ENCODE peak calls at places on chromosome 21, in six cellular contexts. Y is activated naive CD4-positive, alpha-beta T cell treated with anti-CD3 and anti-CD28 coated beads, Interleukin-2, amount 50 U/mL, for 16 hours; L is stimulated activated CD4-positive, alpha-beta T cell treated with anti-CD3 and anti-CD28 coated beads, Interleukin-1b, Interleukin-23, amount 100 ng/mL, for 1 hour; M is NCI-H524; E is amygdala; V is pons. I is an unnamed sample.

GRCh38 chr21:29166333-29166732 is 35.9 kb downstream of the MAP3K7CL start:
- DNase-seq in Y (no peak), L (no peak), M (no peak), E (no peak), V (no peak), I (no peak)

GRCh38 chr21:14675774-14676530 is 129.8 kb upstream of the SAMSN1 start:
- DNase-seq in Y (no peak), L (no peak), M (no peak), E (no peak), V (peak; percentile 62), I (no peak)

GRCh38 chr21:34820051-34820450 is 151.3 kb downstream of the CLIC6 start:
- DNase-seq in Y (no peak), L (no peak), M (no peak), E (no peak), V (no peak), I (no peak)

GRCh38 chr21:45950740-45951515 is 30.6 kb upstream of the COL6A1 start:
- DNase-seq in Y (no peak), L (no peak), M (peak; percentile 97), E (no peak), V (no peak), I (no peak)

GRCh38 chr21:39051561-39051949 is 131.7 kb downstream of the PSMG1 start:
- DNase-seq in Y (no peak), L (no peak), M (no peak), E (no peak), V (no peak), I (no peak)

GRCh38 chr21:42548687-42549406 is 35.2 kb downstream of the SLC37A1 start:
- DNase-seq in Y (peak; percentile 1), L (no peak), M (no peak), E (no peak), V (no peak), I (no peak)

GRCh38 chr21:44054710-44055109 is 42.6 kb downstream of the TRAPPC10 start:
- DNase-seq in Y (no peak), L (no peak), M (no peak), E (no peak), V (no peak), I (no peak)

GRCh38 chr21:45350206-45350854 is 54.6 kb upstream of the COL18A1 start:
- DNase-seq in Y (no peak), L (no peak), M (no peak), E (no peak), V (no peak), I (no peak)

GRCh38 chr21:19850157-19850556 is 1148.1 kb upstream of the NCAM2 start:
- DNase-seq in Y (no peak), L (no peak), M (no peak), E (no peak), V (no peak), I (no peak)

GRCh38 chr21:46227811-46228344 is 696 bp downstream of the LSS start:
- DNase-seq in Y (no peak), L (no peak), M (peak; percentile 33), E (no peak), V (peak; percentile 36), I (no peak)

GRCh38 chr21:35859677-35860076 is 200.6 kb downstream of the SETD4 start:
- DNase-seq in Y (no peak), L (no peak), M (no peak), E (no peak), V (no peak), I (no peak)

GRCh38 chr21:21401444-21401843 is 403.2 kb downstream of the NCAM2 start:
- DNase-seq in Y (no peak), L (no peak), M (no peak), E (no peak), V (no peak), I (no peak)

GRCh38 chr21:38954450-38955059 is 148.8 kb downstream of the ETS2 start:
- DNase-seq in Y (no peak), L (no peak), M (no peak), E (no peak), V (no peak), I (no peak)

GRCh38 chr21:43778469-43779335 is 2.6 kb upstream of the CSTB start:
- DNase-seq in Y (no peak), L (no peak), M (no peak), E (no peak), V (no peak), I (no peak)

GRCh38 chr21:46421191-46421750 is 37.4 kb upstream of the DIP2A start:
- DNase-seq in Y (no peak), L (no peak), M (no peak), E (no peak), V (no peak), I (no peak)

GRCh38 chr21:45209685-45210284 is 77.9 kb downstream of the POFUT2 start:
- DNase-seq in Y (no peak), L (no peak), M (no peak), E (peak; percentile 20), V (peak; percentile 72), I (no peak)

GRCh38 chr21:45444385-45444784 is 39.4 kb downstream of the COL18A1 start:
- DNase-seq in Y (no peak), L (no peak), M (peak; percentile 32), E (no peak), V (no peak), I (no peak)

GRCh38 chr21:42145569-42146250 is 73.2 kb upstream of the ABCG1 start:
- DNase-seq in Y (peak; percentile 59), L (peak; percentile 33), M (peak; percentile 81), E (peak; percentile 61), V (peak; percentile 65), I (peak; percentile 81)

GRCh38 chr21:44505673-44506278 is 34.2 kb downstream of the KRTAP10-1 start:
- DNase-seq in Y (no peak), L (no peak), M (no peak), E (no peak), V (peak; percentile 6), I (no peak)

GRCh38 chr21:44368711-44369446 is 15.5 kb downstream of the TRPM2 start:
- DNase-seq in Y (no peak), L (no peak), M (peak; percentile 28), E (no peak), V (no peak), I (no peak)

GRCh38 chr21:38036016-38036415 is 119.8 kb upstream of the KCNJ6 start:
- DNase-seq in Y (no peak), L (no peak), M (no peak), E (no peak), V (no peak), I (no peak)

GRCh38 chr21:17921579-17922530 is 102.7 kb upstream of the C21orf91 start:
- DNase-seq in Y (no peak), L (no peak), M (peak; percentile 71), E (no peak), V (no peak), I (no peak)

GRCh38 chr21:45995686-45996179 is 14.2 kb downstream of the COL6A1 start:
- DNase-seq in Y (peak; percentile 7), L (no peak), M (no peak), E (no peak), V (no peak), I (peak; percentile 54)

GRCh38 chr21:43362306-43362927 is 64.5 kb downstream of the SIK1 start:
- DNase-seq in Y (peak; percentile 78), L (peak; percentile 51), M (peak; percentile 87), E (peak; percentile 69), V (no peak), I (no peak)

GRCh38 chr21:42746593-42747266 is 93.3 kb downstream of the PDE9A start:
- DNase-seq in Y (peak; percentile 39), L (peak; percentile 7), M (no peak), E (peak; percentile 38), V (peak; percentile 48), I (no peak)

GRCh38 chr21:17802568-17802967 is 16.6 kb downstream of the C21orf91 start:
- DNase-seq in Y (no peak), L (no peak), M (no peak), E (no peak), V (no peak), I (no peak)

GRCh38 chr21:42624095-42624830 is 29.2 kb upstream of the PDE9A start:
- DNase-seq in Y (no peak), L (no peak), M (no peak), E (no peak), V (no peak), I (no peak)

GRCh38 chr21:14842641-14843040 is 222.2 kb downstream of the NRIP1 start:
- DNase-seq in Y (no peak), L (no peak), M (no peak), E (no peak), V (no peak), I (no peak)

GRCh38 chr21:38912355-38912619 is 106.6 kb downstream of the ETS2 start:
- DNase-seq in Y (no peak), L (no peak), M (no peak), E (no peak), V (no peak), I (no peak)

GRCh38 chr21:16541366-16541765 is 811.6 kb downstream of the USP25 start:
- DNase-seq in Y (no peak), L (no peak), M (no peak), E (no peak), V (no peak), I (no peak)

GRCh38 chr21:45276620-45277019 is 11.1 kb downstream of the POFUT2 start:
- DNase-seq in Y (no peak), L (no peak), M (no peak), E (no peak), V (no peak), I (no peak)

GRCh38 chr21:42059721-42060120 is 11.4 kb upstream of the UMODL1 start:
- DNase-seq in Y (no peak), L (no peak), M (no peak), E (no peak), V (no peak), I (no peak)

GRCh38 chr21:28663111-28663693 is 329.5 kb downstream of the LTN1 start:
- DNase-seq in Y (no peak), L (no peak), M (no peak), E (no peak), V (no peak), I (no peak)

GRCh38 chr21:46265736-46266525 is 19.5 kb downstream of the MCM3AP start:
- DNase-seq in Y (no peak), L (no peak), M (no peak), E (no peak), V (no peak), I (no peak)

GRCh38 chr21:46160563-46161179 is 5.3 kb upstream of the FTCD start:
- DNase-seq in Y (no peak), L (no peak), M (peak; percentile 38), E (no peak), V (no peak), I (peak; percentile 3)